ENCODE peak calls at places on chromosome 3, in nine cellular contexts. L is ovary, U is gastrocnemius medialis, I is IMR-90, J is adrenal gland, M is A549, B is body of pancreas, P is stomach, A is K562. G is an unnamed sample.

GRCh38 chr3:43649365-43649968 is 27.7 kb upstream of the ANO10 start:
- DNase-seq in L (no peak), U (no peak), I (no peak), J (no peak), M (no peak), B (no peak), P (no peak), A (no peak), G (no peak)

GRCh38 chr3:147187687-147188086 is 218.7 kb downstream of the ZIC4 start:
- DNase-seq in L (no peak), U (no peak), I (no peak), J (no peak), M (no peak), B (no peak), P (no peak), A (no peak), G (no peak)

GRCh38 chr3:117903226-117903625 is 1131.4 kb downstream of the IGSF11 start:
- DNase-seq in L (no peak), U (no peak), I (peak), J (no peak), M (no peak), B (no peak), P (no peak), A (no peak), G (no peak)

GRCh38 chr3:4977889-4978258 is 1.4 kb upstream of the BHLHE40 start:
- DNase-seq in L (no peak), U (no peak), I (no peak), J (no peak), M (no peak), B (no peak), P (no peak), A (no peak), G (no peak)

GRCh38 chr3:195069501-195070251 is 201.3 kb downstream of the XXYLT1 start:
- DNase-seq in L (no peak), U (no peak), I (no peak), J (no peak), M (no peak), B (no peak), P (no peak), A (no peak), G (no peak)

GRCh38 chr3:63908081-63908736 is 4.0 kb downstream of the SCAANT1 start:
- DNase-seq in L (no peak), U (no peak), I (peak), J (no peak), M (peak), B (no peak), P (no peak), A (no peak), G (peak)

GRCh38 chr3:110193114-110193513 is 855.8 kb upstream of the DPPA4 start:
- DNase-seq in L (no peak), U (no peak), I (no peak), J (no peak), M (no peak), B (no peak), P (no peak), A (no peak), G (no peak)

GRCh38 chr3:135023985-135024658 is 229.1 kb downstream of the EPHB1 start:
- DNase-seq in L (no peak), U (no peak), I (no peak), J (no peak), M (no peak), B (no peak), P (no peak), A (no peak), G (no peak)

GRCh38 chr3:23877324-23877980 is 39.3 kb downstream of the NKIRAS1 start:
- DNase-seq in L (no peak), U (no peak), I (peak), J (peak), M (peak), B (no peak), P (no peak), A (no peak), G (no peak)

GRCh38 chr3:121414924-121415323 is 130.9 kb downstream of the POLQ start:
- DNase-seq in L (no peak), U (no peak), I (no peak), J (no peak), M (no peak), B (no peak), P (no peak), A (no peak), G (no peak)

GRCh38 chr3:146732325-146732724 is 127.2 kb upstream of the PLSCR5 start:
- DNase-seq in L (no peak), U (no peak), I (no peak), J (no peak), M (no peak), B (no peak), P (no peak), A (no peak), G (no peak)

GRCh38 chr3:168591587-168591986 is 495.9 kb upstream of the GOLIM4 start:
- DNase-seq in L (no peak), U (no peak), I (no peak), J (no peak), M (no peak), B (no peak), P (no peak), A (no peak), G (no peak)

GRCh38 chr3:74643636-74644035 is 29.2 kb upstream of the CNTN3 start:
- DNase-seq in L (peak), U (peak), I (peak), J (peak), M (no peak), B (peak), P (peak), A (no peak), G (no peak)

GRCh38 chr3:47780727-47781325 is 867 bp downstream of the SMARCC1 start:
- DNase-seq in L (no peak), U (no peak), I (peak), J (no peak), M (peak), B (no peak), P (no peak), A (no peak), G (peak)
- TF ChIP-seq POLR2A in L (no peak), U (no peak), I (no peak), J (no peak), M (no peak), B (no peak), P (no peak), A (no peak), G (no peak)

GRCh38 chr3:151085889-151086483 is 522 bp downstream of the MED12L start:
- DNase-seq in L (peak), U (no peak), I (no peak), J (no peak), M (peak), B (peak), P (no peak), A (no peak), G (peak)
- TF ChIP-seq POLR2A in L (no peak), U (no peak), I (no peak), J (no peak), M (no peak), B (no peak), P (no peak), A (no peak), G (no peak)

DNA sequence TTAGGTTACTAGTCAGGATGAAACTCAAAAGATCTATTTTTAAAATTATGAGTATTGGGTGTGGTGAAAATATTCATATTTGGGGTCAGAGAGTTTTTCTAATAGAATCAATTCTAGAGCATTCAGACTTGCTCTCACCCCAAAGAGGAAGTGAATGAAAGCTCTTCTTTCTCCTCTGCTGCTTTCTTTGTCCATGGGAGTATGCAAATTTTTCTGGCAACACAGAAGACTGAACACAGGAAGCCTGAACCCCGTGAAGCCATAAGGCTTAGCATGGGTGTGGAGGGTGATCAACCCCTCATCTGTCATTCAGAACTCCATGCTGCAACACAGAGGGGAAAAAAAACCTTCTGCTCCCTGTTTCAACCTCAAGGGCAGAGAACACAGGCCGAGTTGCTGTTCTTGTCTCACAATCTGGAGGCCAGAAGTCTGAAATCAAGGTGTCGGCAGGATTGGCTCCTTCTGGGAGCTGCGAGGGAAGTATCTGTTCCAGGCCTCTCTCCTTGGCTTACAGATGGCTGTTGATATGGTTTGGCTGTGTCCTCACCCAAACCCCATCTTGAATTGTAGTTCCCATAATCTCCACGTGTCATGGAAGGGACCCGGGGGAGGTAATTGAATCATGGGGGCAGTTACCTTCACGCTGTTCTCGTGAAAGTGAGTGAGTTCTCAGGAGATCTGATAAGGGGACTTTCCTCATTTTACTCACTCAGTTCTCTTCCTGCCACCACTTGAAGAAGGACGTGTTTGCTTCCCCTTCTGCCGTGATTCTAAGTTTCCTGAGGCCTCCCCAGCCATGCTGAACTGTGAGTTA is 33.7 kb upstream of the CD47 start:
- DNase-seq in L (no peak), U (no peak), I (no peak), J (no peak), M (no peak), B (no peak), P (no peak), A (no peak), G (peak)
- TF ChIP-seq POLR2A in L (no peak), U (no peak), I (no peak), J (no peak), M (no peak), B (no peak), P (no peak), A (peak), G (no peak)

GRCh38 chr3:127476936-127477335 is 113.6 kb downstream of the TPRA1 start:
- DNase-seq in L (no peak), U (no peak), I (no peak), J (no peak), M (no peak), B (no peak), P (no peak), A (no peak), G (no peak)

GRCh38 chr3:127479449-127479848 is 111.1 kb downstream of the TPRA1 start:
- DNase-seq in L (peak), U (no peak), I (no peak), J (peak), M (no peak), B (no peak), P (no peak), A (no peak), G (no peak)

GRCh38 chr3:127480196-127480933 is 110.2 kb downstream of the TPRA1 start:
- DNase-seq in L (peak), U (no peak), I (no peak), J (no peak), M (no peak), B (no peak), P (no peak), A (no peak), G (no peak)

GRCh38 chr3:127477396-127477795 is 113.1 kb downstream of the TPRA1 start:
- DNase-seq in L (no peak), U (no peak), I (no peak), J (no peak), M (no peak), B (no peak), P (no peak), A (no peak), G (no peak)

DNA sequence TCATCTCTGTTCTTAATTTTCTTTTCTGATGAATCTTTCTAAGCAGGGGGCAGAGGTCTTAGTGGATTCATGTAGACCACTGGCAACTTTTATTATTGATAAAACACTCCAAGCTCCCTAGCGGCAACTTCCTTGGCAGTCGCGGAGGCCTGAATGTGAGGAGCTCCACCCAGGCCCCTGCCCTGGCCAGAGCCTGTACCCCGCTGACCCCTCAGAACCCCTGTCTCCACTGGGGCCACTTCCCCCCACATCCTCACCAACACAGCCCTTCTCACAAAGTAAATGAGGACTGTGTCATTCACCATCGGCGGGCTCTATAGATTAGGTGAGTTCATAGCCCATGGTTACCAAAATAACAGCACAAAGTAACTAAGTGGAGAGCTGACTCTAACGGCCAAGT is 111.6 kb downstream of the TPRA1 start:
- DNase-seq in L (no peak), U (no peak), I (no peak), J (no peak), M (no peak), B (no peak), P (no peak), A (no peak), G (no peak)
- TF ChIP-seq POLR2A in L (no peak), U (no peak), I (no peak), J (no peak), M (no peak), B (no peak), P (no peak), A (no peak), G (no peak)

GRCh38 chr3:126181398-126181725 is 976 bp upstream of the ALDH1L1 start:
- DNase-seq in L (no peak), U (peak), I (no peak), J (no peak), M (no peak), B (no peak), P (no peak), A (no peak), G (no peak)
- TF ChIP-seq POLR2A in L (no peak), U (no peak), I (no peak), J (no peak), M (no peak), B (no peak), P (no peak), A (no peak), G (no peak)

DNA sequence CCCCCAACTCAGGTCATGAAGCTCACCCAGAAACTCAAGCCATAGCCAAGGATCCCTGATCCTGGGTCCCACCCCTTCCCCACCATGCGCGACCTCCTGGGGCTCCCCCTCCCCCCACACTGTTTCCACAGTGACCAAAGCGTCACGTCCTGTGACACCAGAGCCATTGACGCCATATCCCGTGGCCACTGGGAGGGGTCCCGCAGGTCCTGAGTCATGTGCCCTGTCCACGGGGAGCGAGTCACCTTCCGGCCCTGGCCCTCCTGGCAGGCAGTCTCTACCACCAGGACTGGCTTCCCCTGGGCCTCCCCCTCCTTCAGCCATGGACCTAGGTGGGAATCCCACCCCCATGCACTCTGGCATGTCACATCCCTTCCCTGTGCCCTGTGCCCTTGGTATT is 15.6 kb downstream of the SEMA3F start:
- DNase-seq in L (no peak), U (no peak), I (peak), J (peak), M (peak), B (peak), P (no peak), A (peak), G (no peak)
- TF ChIP-seq POLR2A in L (no peak), U (peak), I (peak), J (no peak), M (no peak), B (no peak), P (no peak), A (no peak), G (no peak)

DNA sequence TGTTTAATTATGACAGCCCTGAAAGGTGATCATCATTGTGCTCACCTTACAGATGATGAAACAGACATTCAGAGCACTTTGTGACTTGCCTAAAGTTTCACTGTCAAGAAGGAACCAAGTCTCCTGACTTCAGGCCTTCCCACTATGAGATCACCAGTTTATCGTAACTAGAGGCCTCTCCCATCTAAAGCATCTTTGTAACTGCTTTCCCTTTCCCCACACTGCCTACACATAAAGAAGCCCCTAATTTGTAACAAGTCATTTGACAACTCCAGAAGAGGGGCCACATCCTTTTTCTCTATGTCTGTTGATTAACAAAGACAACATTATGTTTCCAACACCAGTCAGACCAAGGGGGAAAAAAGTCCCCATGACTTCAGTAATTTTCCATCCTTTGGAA is 1.1 kb downstream of the KLHL6 start:
- DNase-seq in L (no peak), U (no peak), I (no peak), J (no peak), M (no peak), B (no peak), P (no peak), A (no peak), G (peak)
- TF ChIP-seq POLR2A in L (no peak), U (peak), I (no peak), J (no peak), M (no peak), B (no peak), P (no peak), A (no peak), G (peak)

DNA sequence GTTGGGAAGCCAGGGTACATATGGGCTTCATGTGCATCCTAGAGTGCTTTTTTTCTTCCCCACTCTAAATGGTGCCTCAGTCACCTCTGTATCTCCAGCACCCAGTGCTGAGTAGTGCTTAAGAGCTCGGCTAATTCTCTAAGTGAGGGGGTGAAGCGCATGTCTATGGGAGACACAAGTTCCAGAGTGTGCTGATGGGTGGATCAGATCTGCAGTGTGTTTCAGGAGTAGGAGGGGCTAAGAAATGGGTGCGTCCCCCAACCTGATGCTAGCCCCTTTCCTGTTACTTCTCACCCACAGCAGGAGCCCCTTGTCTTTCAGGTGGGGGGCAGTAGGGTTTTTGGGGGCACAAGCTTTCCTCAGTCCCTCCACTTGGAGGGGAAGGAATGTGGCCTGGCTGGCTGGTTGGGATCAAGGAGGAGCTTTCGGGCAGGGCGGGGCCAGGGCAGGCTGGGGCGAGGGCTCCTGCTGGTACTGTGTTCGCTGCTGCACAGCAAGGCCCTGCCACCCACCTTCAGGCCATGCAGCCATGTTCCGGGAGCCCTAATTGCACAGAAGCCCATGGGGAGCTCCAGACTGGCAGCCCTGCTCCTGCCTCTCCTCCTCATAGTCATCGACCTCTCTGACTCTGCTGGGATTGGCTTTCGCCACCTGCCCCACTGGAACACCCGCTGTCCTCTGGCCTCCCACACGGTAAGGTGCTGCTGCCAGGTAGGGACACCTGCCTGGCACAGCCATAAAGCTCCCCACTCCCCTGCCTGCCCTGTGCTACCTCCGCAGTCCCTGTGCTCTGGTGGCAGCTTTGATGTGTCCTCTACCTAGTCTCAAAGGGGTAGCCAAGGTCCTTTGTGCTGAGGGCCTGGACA is at the start of gene IL17RE:
- DNase-seq in L (no peak), U (no peak), I (no peak), J (no peak), M (no peak), B (peak), P (peak), A (peak), G (peak)
- TF ChIP-seq POLR2A in L (no peak), U (no peak), I (no peak), J (no peak), M (no peak), B (peak), P (peak), A (no peak), G (no peak)

DNA sequence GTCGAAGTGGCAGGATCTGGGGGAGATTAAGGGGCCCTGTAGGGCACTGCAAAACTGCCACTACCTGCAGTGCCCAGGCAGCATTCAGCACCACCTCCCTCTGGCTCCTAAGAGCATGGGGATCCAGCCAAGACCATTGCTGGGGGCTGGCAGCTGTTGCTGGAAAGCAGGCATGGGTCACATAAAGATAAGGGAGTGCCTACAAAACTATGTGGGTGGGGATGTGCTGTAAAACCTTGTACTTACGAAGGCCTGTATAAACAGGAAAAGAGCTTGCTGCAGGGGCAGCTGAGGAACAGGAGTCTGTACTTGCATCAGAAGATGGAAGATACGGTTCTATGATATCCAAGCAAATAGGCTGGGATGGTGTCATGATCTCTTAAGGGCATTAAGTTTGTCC is 27.1 kb downstream of the IL20RB start:
- DNase-seq in L (no peak), U (no peak), I (peak), J (no peak), M (no peak), B (no peak), P (peak), A (no peak), G (no peak)
- TF ChIP-seq POLR2A in L (no peak), U (no peak), I (no peak), J (no peak), M (no peak), B (no peak), P (no peak), A (no peak), G (no peak)

DNA sequence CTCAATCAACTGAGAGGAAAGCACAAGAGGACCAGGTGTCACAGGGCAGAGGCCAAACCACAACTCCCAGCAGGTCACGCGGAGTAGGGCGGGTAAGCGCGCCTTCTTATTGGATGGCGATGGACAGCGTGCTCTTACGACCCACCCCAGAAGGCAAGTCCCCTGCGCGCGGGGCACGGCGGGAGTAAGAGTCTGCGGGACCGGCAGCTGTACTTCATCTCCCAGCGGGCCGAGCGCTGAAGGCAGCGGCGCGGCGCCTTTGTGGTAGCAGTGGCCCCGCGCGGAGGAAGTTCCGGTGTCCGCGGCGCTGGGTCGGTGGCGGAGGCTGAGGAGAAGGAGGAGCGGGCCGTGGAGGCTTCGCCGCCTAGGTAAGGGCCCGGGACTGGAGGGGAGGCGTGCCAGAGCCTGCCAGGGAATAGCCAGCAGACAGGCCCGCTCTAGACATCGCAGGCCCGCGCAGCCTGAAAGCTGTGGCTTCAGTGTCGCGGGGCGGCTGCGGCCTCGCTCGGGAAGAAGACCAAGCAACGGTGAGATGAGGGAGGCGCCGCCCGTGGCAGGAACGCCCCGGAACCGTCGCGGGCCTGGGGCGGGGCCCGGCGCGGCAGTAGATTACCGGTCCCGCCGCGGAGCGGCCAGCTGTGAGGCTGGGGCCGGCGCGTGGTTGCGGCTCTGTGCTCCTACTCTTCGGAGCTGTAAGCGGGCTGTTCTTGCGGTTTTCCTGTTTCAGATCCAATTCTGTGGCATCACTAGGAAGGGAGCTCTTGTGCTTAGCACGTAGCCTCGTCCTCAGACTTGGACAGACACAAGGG is at the start of gene RBM6:
- DNase-seq in L (peak), U (peak), I (peak), J (peak), M (peak), B (peak), P (peak), A (peak), G (peak)
- TF ChIP-seq POLR2A in L (peak), U (peak), I (peak), J (peak), M (peak), B (peak), P (peak), A (peak), G (peak)

G was measured in erythroblast.